ENCODE peak calls at places on chromosomes 5 and 9, in six cellular contexts. S, T, Y, V, H and I are unnamed samples.

GRCh38 chr5:113922343-113922742 is 408.8 kb downstream of the YTHDC2 start:
- DNase-seq in S (no peak), T (no peak), Y (no peak), V (no peak), H (no peak), I (no peak)

GRCh38 chr5:111229126-111229525 is 4.9 kb downstream of the CAMK4 start:
- DNase-seq in S (no peak), T (no peak), Y (no peak), V (no peak), H (no peak), I (no peak)

GRCh38 chr9:87874320-87874655 is 8.4 kb upstream of the SPATA31E1 start:
- DNase-seq in S (no peak), T (no peak), Y (no peak), V (no peak), H (no peak), I (peak; percentile 33)

GRCh38 chr5:31913796-31914188 is 260.3 kb downstream of the GOLPH3 start:
- DNase-seq in S (no peak), T (no peak), Y (no peak), V (no peak), H (no peak), I (no peak)

GRCh38 chr9:102521097-102521755 is 473.9 kb upstream of the CYLC2 start:
- DNase-seq in S (no peak), T (no peak), Y (no peak), V (peak; percentile 26), H (no peak), I (no peak)

GRCh38 chr5:138724470-138725146 is 28.6 kb upstream of the CTNNA1 start:
- DNase-seq in S (no peak), T (no peak), Y (no peak), V (peak; percentile 24), H (no peak), I (no peak)

GRCh38 chr9:6905850-6906375 is 148.1 kb downstream of the KDM4C start:
- DNase-seq in S (no peak), T (no peak), Y (no peak), V (no peak), H (no peak), I (no peak)

GRCh38 chr9:134626576-134627416 is 14.8 kb upstream of the COL5A1 start:
- DNase-seq in S (no peak), T (no peak), Y (peak; percentile 87), V (no peak), H (peak; percentile 88), I (no peak)

GRCh38 chr5:174000078-174000477 is 11.1 kb downstream of the C5orf47 start:
- DNase-seq in S (no peak), T (no peak), Y (no peak), V (no peak), H (no peak), I (no peak)

GRCh38 chr5:74199436-74200210 is 440.9 kb downstream of the ENC1 start:
- DNase-seq in S (no peak), T (no peak), Y (no peak), V (peak; percentile 36), H (peak; percentile 77), I (no peak)

GRCh38 chr9:22528485-22528884 is 81.9 kb downstream of the DMRTA1 start:
- DNase-seq in S (no peak), T (no peak), Y (no peak), V (peak; percentile 56), H (peak; percentile 21), I (no peak)

GRCh38 chr5:95382843-95383242 is 8.3 kb upstream of the FAM81B start:
- DNase-seq in S (no peak), T (no peak), Y (peak; percentile 48), V (no peak), H (no peak), I (no peak)

GRCh38 chr5:95631991-95632675 is 12.2 kb downstream of the GPR150 start:
- DNase-seq in S (peak; percentile 59), T (no peak), Y (no peak), V (peak; percentile 73), H (peak; percentile 74), I (no peak)

GRCh38 chr9:68496356-68496755 is 44.3 kb downstream of the TMEM252 start:
- DNase-seq in S (no peak), T (no peak), Y (no peak), V (peak; percentile 13), H (no peak), I (no peak)

GRCh38 chr5:149240354-149240998 is 31.2 kb upstream of the AFAP1L1 start:
- DNase-seq in S (peak; percentile 69), T (no peak), Y (no peak), V (no peak), H (no peak), I (no peak)

GRCh38 chr5:113382736-113383135 is 52.1 kb downstream of the TSSK1B start:
- DNase-seq in S (no peak), T (no peak), Y (no peak), V (peak; percentile 26), H (no peak), I (no peak)

GRCh38 chr5:107147584-107147983 is 523.2 kb downstream of the EFNA5 start:
- DNase-seq in S (no peak), T (no peak), Y (no peak), V (no peak), H (no peak), I (no peak)

GRCh38 chr5:126351138-126351537 is 72.1 kb upstream of the GRAMD2B start:
- DNase-seq in S (no peak), T (no peak), Y (no peak), V (peak; percentile 85), H (peak; percentile 82), I (no peak)

GRCh38 chr5:123549256-123549904 is 37.4 kb downstream of the CSNK1G3 start:
- DNase-seq in S (peak; percentile 48), T (no peak), Y (no peak), V (no peak), H (no peak), I (no peak)

GRCh38 chr9:119677811-119678530 is 308.7 kb upstream of the BRINP1 start:
- DNase-seq in S (no peak), T (no peak), Y (peak; percentile 67), V (no peak), H (no peak), I (no peak)

GRCh38 chr9:114472765-114473446 is 32.4 kb downstream of the WHRN start:
- DNase-seq in S (no peak), T (no peak), Y (no peak), V (no peak), H (no peak), I (no peak)

GRCh38 chr5:134111741-134112647 is 2.5 kb upstream of the TCF7 start:
- DNase-seq in S (no peak), T (no peak), Y (no peak), V (peak; percentile 58), H (peak; percentile 41), I (no peak)

GRCh38 chr5:64518784-64519183 is 13.0 kb downstream of the RGS7BP start:
- DNase-seq in S (no peak), T (no peak), Y (no peak), V (no peak), H (no peak), I (no peak)

GRCh38 chr9:93319301-93319991 is 132.0 kb upstream of the FAM120A start:
- DNase-seq in S (no peak), T (no peak), Y (no peak), V (no peak), H (no peak), I (no peak)